ENCODE peak calls at places on chromosomes 1 and 21, in seven cellular contexts. Z is AG04450; P is pancreas; E is transverse colon; W is CD8-positive, alpha-beta T cell; I is substantia nigra; A is IMR-90. G is an unnamed sample.

GRCh38 chr1:54874079-54874830 is 12.7 kb downstream of the DHCR24 start:
- DNase-seq in A (peak), Z (no peak), I (no peak), W (no peak), P (no peak), E (peak), G (no peak)

GRCh38 chr1:214271174-214271858 is 9.6 kb upstream of the SMYD2 start:
- DNase-seq in A (no peak), I (no peak), E (no peak), Z (no peak), W (no peak), P (no peak), G (no peak)

GRCh38 chr1:207397525-207397926 is 56.6 kb upstream of the CR2 start:
- DNase-seq in P (no peak), E (no peak), A (no peak), I (no peak), W (no peak), Z (no peak), G (no peak)

GRCh38 chr1:35062518-35063196 is 16.5 kb upstream of the ZMYM1 start:
- DNase-seq in I (no peak), A (peak), W (no peak), Z (no peak), P (no peak), E (no peak), G (no peak)

GRCh38 chr1:94883688-94884087 is 43.2 kb downstream of the CNN3 start:
- DNase-seq in E (no peak), Z (no peak), I (no peak), P (no peak), A (peak), W (no peak), G (no peak)

GRCh38 chr1:47906466-47907191 is 90.6 kb downstream of the TRABD2B start:
- DNase-seq in Z (no peak), I (no peak), W (no peak), E (no peak), A (no peak), P (no peak), G (no peak)

GRCh38 chr1:178495741-178496409 is 889 bp downstream of the CLEC20A start:
- DNase-seq in Z (no peak), W (no peak), A (no peak), E (no peak), P (no peak), I (no peak), G (no peak)

GRCh38 chr1:55368698-55369097 is 153.5 kb upstream of the USP24 start:
- DNase-seq in P (no peak), I (no peak), Z (no peak), E (no peak), W (no peak), A (no peak), G (no peak)

GRCh38 chr1:236064674-236065508 is at the start of gene NID1:
- DNase-seq in I (no peak), E (peak), W (peak), P (peak), A (peak), Z (no peak), G (no peak)

DNA sequence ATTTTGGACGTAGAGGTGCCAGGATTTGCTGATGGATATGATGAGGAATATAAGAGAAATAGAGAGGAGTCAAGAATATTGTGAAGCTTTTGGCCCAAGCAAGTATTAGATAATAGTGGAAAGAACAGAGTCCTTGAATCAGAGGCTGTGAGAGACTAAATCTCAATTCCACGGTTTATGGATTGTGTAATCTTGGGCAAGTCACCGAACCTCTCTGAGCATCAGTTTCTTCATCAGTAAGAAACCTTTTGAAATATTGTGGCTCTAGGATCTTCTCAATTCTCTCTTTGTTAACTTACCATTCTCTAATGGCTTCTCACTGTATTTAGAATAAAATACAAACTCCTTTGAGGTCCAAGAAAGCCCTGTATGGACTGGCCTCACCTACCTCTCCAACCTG is 77.6 kb downstream of the RPS6KA1 start:
- DNase-seq in P (no peak), I (no peak), E (no peak), Z (no peak), A (no peak), W (no peak), G (no peak)
- H3K27ac ChIP-seq in P (no peak), I (no peak), E (no peak), Z (no peak), A (no peak), W (no peak), G (no peak)

GRCh38 chr21:33293136-33293535 is 27.0 kb downstream of the IL10RB start:
- DNase-seq in W (no peak), P (no peak), I (no peak), E (no peak), Z (no peak), A (no peak), G (no peak)

GRCh38 chr21:33293811-33294216 is 27.6 kb downstream of the IL10RB start:
- DNase-seq in I (no peak), P (no peak), W (peak), A (no peak), Z (no peak), E (no peak), G (no peak)

GRCh38 chr21:33290441-33290840 is 24.3 kb downstream of the IL10RB start:
- DNase-seq in E (peak), A (no peak), Z (no peak), W (no peak), P (no peak), I (no peak), G (no peak)

GRCh38 chr21:33292724-33293123 is 26.6 kb downstream of the IL10RB start:
- DNase-seq in W (no peak), E (no peak), A (no peak), I (no peak), P (no peak), Z (no peak), G (no peak)

GRCh38 chr21:33291686-33292085 is 25.5 kb downstream of the IL10RB start:
- DNase-seq in W (no peak), Z (no peak), I (no peak), P (no peak), E (no peak), A (no peak), G (no peak)
- H3K27ac ChIP-seq in W (no peak), Z (no peak), I (peak), P (no peak), E (no peak), A (no peak), G (no peak)

GRCh38 chr1:21616372-21616771 is 52.8 kb downstream of the RAP1GAP start:
- DNase-seq in I (no peak), E (no peak), Z (no peak), A (no peak), P (no peak), W (no peak), G (no peak)
- H3K27ac ChIP-seq in I (no peak), E (no peak), Z (no peak), A (no peak), P (peak), W (no peak), G (no peak)

GRCh38 chr1:248897412-248898337 is 8.4 kb upstream of the PGBD2 start:
- DNase-seq in P (no peak), W (no peak), A (no peak), Z (no peak), E (no peak), I (no peak), G (no peak)

GRCh38 chr1:248890549-248891498 is 15.2 kb upstream of the PGBD2 start:
- DNase-seq in W (no peak), Z (no peak), I (no peak), P (no peak), E (no peak), A (peak), G (no peak)

GRCh38 chr1:248894837-248895236 is 11.2 kb upstream of the PGBD2 start:
- DNase-seq in A (no peak), W (no peak), I (no peak), E (no peak), P (no peak), Z (no peak), G (no peak)

GRCh38 chr1:248891758-248892157 is 14.3 kb upstream of the PGBD2 start:
- DNase-seq in E (no peak), I (no peak), A (no peak), W (no peak), Z (no peak), P (no peak), G (no peak)

DNA sequence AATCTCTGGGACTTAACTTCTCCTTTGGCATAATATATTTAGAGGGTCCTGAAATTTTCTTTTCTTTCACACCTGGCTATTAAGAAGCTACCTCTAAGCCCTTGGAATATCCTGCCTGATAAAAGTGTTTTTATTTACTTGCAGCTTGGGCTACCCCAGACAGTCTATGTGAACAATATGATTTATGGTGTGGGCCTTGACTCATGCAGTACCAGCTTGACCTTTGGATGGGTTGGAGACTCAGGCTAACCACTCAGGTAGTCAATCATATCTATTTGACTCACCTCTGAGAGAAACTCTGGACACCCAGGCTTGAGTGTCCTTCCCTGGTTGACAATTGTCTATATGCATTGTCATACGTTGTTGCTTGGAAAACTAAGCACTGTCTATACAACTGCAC is 13.4 kb upstream of the PGBD2 start:
- DNase-seq in I (no peak), P (no peak), Z (no peak), E (peak), W (no peak), A (no peak), G (no peak)
- H3K27ac ChIP-seq in I (no peak), P (no peak), Z (no peak), E (no peak), W (no peak), A (no peak), G (no peak)

DNA sequence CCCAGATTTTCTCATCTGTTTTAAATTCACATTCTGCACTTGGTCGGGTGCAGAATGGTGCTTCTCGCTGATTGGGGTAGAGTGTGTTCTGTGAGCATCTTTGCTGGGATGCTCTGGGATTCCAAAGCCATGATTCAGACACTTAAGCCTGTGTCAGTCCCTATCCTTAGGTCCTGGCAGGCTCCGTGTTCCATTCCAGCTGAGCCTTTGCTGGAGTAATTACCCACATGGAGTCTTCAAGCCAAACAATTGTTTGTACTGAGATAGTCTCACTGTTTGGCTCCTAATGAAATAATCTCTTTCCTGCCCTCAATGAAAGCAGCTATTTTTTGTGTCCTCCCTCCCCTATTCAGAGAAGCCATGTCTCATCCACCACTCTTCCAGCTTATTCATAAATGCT is 18.7 kb downstream of the SMAP2 start:
- DNase-seq in E (no peak), A (peak), I (no peak), P (no peak), W (no peak), Z (no peak), G (no peak)
- H3K27ac ChIP-seq in E (peak), A (no peak), I (peak), P (no peak), W (peak), Z (no peak), G (peak)

GRCh38 chr21:34871026-34871908 is 177.8 kb downstream of the RUNX1 start:
- DNase-seq in E (no peak), Z (no peak), W (no peak), P (no peak), A (no peak), I (no peak), G (no peak)
- H3K27ac ChIP-seq in E (no peak), Z (no peak), W (no peak), P (no peak), A (no peak), I (no peak), G (no peak)

GRCh38 chr1:244760471-244760870 is 75.0 kb upstream of the COX20 start:
- DNase-seq in Z (no peak), P (no peak), A (no peak), W (no peak), E (no peak), I (no peak), G (no peak)
- H3K27ac ChIP-seq in Z (no peak), P (no peak), A (no peak), W (no peak), E (no peak), I (no peak), G (no peak)

GRCh38 chr1:22281521-22282241 is 138.8 kb upstream of the WNT4 start:
- DNase-seq in I (no peak), E (no peak), W (no peak), P (no peak), Z (no peak), A (no peak), G (no peak)

GRCh38 chr1:22284236-22284635 is 141.3 kb upstream of the WNT4 start:
- DNase-seq in A (no peak), E (no peak), P (no peak), W (no peak), Z (no peak), I (no peak), G (no peak)

GRCh38 chr1:22283596-22283995 is 140.7 kb upstream of the WNT4 start:
- DNase-seq in P (no peak), E (no peak), I (no peak), W (no peak), A (no peak), Z (no peak), G (no peak)

GRCh38 chr1:22280526-22280925 is 137.6 kb upstream of the WNT4 start:
- DNase-seq in W (no peak), P (no peak), I (no peak), A (no peak), E (no peak), Z (no peak), G (no peak)

GRCh38 chr1:22282281-22282970 is 139.5 kb upstream of the WNT4 start:
- DNase-seq in E (no peak), Z (no peak), P (no peak), I (no peak), A (no peak), W (no peak), G (no peak)
- H3K27ac ChIP-seq in E (no peak), Z (no peak), P (no peak), I (no peak), A (no peak), W (no peak), G (no peak)

DNA sequence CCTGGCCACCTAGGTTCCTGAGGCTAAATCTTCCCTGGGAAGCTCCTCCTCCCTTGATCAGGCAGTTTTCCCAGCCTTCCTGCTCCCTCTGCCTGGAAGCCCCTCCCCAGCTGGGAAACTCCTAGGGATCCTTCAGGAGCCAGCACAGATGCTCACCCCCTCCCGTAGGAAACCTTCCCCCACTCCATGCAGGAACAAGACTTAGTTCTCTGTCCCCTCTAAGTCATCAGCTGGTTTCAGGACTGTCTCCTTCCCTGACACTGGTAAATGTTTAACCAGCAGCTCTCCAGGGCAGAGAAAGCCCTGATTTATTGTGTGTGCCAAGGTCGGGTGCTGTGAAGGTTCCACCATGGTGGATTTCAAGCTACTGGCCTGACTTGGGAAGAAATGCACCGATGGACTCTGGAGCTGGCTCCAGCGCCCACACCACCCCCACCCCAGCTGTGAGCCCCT is 25.0 kb downstream of the TTC39A start:
- DNase-seq in Z (no peak), W (no peak), I (no peak), P (peak), E (peak), A (no peak), G (no peak)
- H3K27ac ChIP-seq in Z (no peak), W (no peak), I (no peak), P (no peak), E (peak), A (no peak), G (no peak)